ENCODE peak calls at places on chromosome 3, in nine cellular contexts. U is HFFc6, R is mesothelial cell of epicardium, G is HS-5, L is amniotic stem cell, S is G401, Z is KG1, B is cardiac fibroblast, F is neural crest cell. Q is an unnamed sample.

GRCh38 chr3:127172670-127173515 is 20.0 kb upstream of the PRR23E start:
- DNase-seq in Z (no peak), R (no peak), F (no peak), G (peak; percentile 54), U (peak; percentile 86), B (peak; percentile 38), S (no peak), L (peak; percentile 52), Q (no peak)

GRCh38 chr3:197426161-197426566 is 127.8 kb upstream of the DLG1 start:
- DNase-seq in B (peak; percentile 26), L (no peak), Z (no peak), U (no peak), R (peak; percentile 62), S (peak; percentile 37), F (no peak), G (no peak), Q (no peak)

GRCh38 chr3:71486831-71487230 is 96.7 kb downstream of the FOXP1 start:
- DNase-seq in S (no peak), L (no peak), G (no peak), F (no peak), U (no peak), R (no peak), B (no peak), Z (no peak), Q (no peak)

GRCh38 chr3:122921791-122922651 is 105.5 kb downstream of the SEMA5B start:
- DNase-seq in U (no peak), F (no peak), B (no peak), G (no peak), L (no peak), Z (no peak), S (no peak), R (no peak), Q (peak; percentile 35)

GRCh38 chr3:168442502-168442901 is 346.8 kb upstream of the GOLIM4 start:
- DNase-seq in B (no peak), F (no peak), S (no peak), R (no peak), Z (no peak), G (no peak), L (no peak), U (no peak), Q (no peak)

GRCh38 chr3:147775816-147776530 is 366.8 kb downstream of the ZIC1 start:
- DNase-seq in B (peak; percentile 2), G (no peak), F (no peak), R (no peak), S (no peak), Z (no peak), L (no peak), U (no peak), Q (no peak)

GRCh38 chr3:71987828-71988227 is 202.9 kb upstream of the PROK2 start:
- DNase-seq in U (no peak), B (no peak), Z (peak; percentile 62), L (no peak), G (no peak), R (no peak), S (no peak), F (no peak), Q (no peak)

GRCh38 chr3:182810574-182811268 is 17.4 kb downstream of the ATP11B start:
- DNase-seq in F (no peak), U (peak; percentile 41), L (no peak), G (no peak), R (no peak), S (no peak), Z (no peak), B (no peak), Q (no peak)